ENCODE peak calls at places on chromosomes 12 and 14, in six cellular contexts. O is ELR, G is endothelial cell, N is fibroblast of the conjunctiva, K is PC-3, S is posterior cingulate gyrus. M is an unnamed sample.

GRCh38 chr12:15701212-15701611 is 88.0 kb downstream of the EPS8 start:
- DNase-seq in O (peak; percentile 81), G (no peak), N (no peak), K (peak; percentile 31), S (no peak), M (peak; percentile 67)

GRCh38 chr12:32107376-32108267 is 975 bp downstream of the BICD1 start:
- DNase-seq in O (peak; percentile 86), G (peak; percentile 18), N (no peak), K (peak; percentile 61), S (peak; percentile 9), M (peak; percentile 80)

GRCh38 chr14:88590173-88590572 is 27.3 kb downstream of the ZC3H14 start:
- DNase-seq in O (peak; percentile 26), G (no peak), N (no peak), K (no peak), S (no peak), M (peak; percentile 52)

GRCh38 chr12:6231359-6232268 is 31.4 kb downstream of the CD9 start:
- DNase-seq in O (no peak), G (no peak), N (no peak), K (peak; percentile 41), S (no peak), M (no peak)

GRCh38 chr14:51680031-51680430 is 28.3 kb downstream of the FRMD6 start:
- DNase-seq in O (no peak), G (no peak), N (no peak), K (no peak), S (no peak), M (no peak)

GRCh38 chr12:57759360-57759980 is 4.6 kb downstream of the MARCHF9 start:
- DNase-seq in O (peak; percentile 56), G (no peak), N (no peak), K (peak; percentile 56), S (no peak), M (no peak)

GRCh38 chr12:52655251-52655650 is 3.2 kb upstream of the KRT2 start:
- DNase-seq in O (no peak), G (no peak), N (no peak), K (peak; percentile 47), S (no peak), M (no peak)

GRCh38 chr12:121513464-121514183 is 67.2 kb downstream of the KDM2B start:
- DNase-seq in O (peak; percentile 51), G (no peak), N (no peak), K (peak; percentile 44), S (peak; percentile 36), M (peak; percentile 14)

GRCh38 chr12:126397071-126397571 is 1331.9 kb downstream of the AACS start:
- DNase-seq in O (no peak), G (no peak), N (no peak), K (peak; percentile 9), S (no peak), M (no peak)

GRCh38 chr12:6061661-6062060 is 62.8 kb downstream of the VWF start:
- DNase-seq in O (no peak), G (no peak), N (peak; percentile 51), K (no peak), S (no peak), M (peak; percentile 65)

GRCh38 chr12:128458301-128458974 is 191.5 kb downstream of the TMEM132C start:
- DNase-seq in O (no peak), G (no peak), N (no peak), K (no peak), S (no peak), M (no peak)

GRCh38 chr14:94173471-94173884 is 644 bp upstream of the PPP4R4 start:
- DNase-seq in O (peak; percentile 27), G (no peak), N (no peak), K (no peak), S (no peak), M (no peak)

GRCh38 chr12:62285284-62285683 is 25.1 kb downstream of the USP15 start:
- DNase-seq in O (no peak), G (no peak), N (no peak), K (no peak), S (no peak), M (no peak)

GRCh38 chr12:92927055-92927435 is 2.0 kb downstream of the EEA1 start:
- DNase-seq in O (peak; percentile 67), G (no peak), N (no peak), K (peak; percentile 56), S (no peak), M (peak; percentile 88)

GRCh38 chr12:109650808-109651207 is 62.8 kb upstream of the FAM222A start:
- DNase-seq in O (no peak), G (no peak), N (no peak), K (no peak), S (no peak), M (no peak)

M was measured in EH.